ENCODE peak calls at places on chromosomes 13 and 19, in five cellular contexts. K, C, O, R and V are unnamed samples. For H3K4me1, the result is how much of the 10 kb centered on the place peaks cover.

GRCh38 chr13:94176576-94176975 is 302.9 kb downstream of the DCT start:
- DNase-seq in O (no peak), K (no peak), R (no peak), C (no peak), V (no peak)

GRCh38 chr19:48718711-48719231 is 754 bp downstream of the MAMSTR start:
- DNase-seq in O (no peak), K (no peak), R (no peak), C (no peak), V (no peak)

GRCh38 chr13:37306778-37307544 is 201.5 kb upstream of the CSNK1A1L start:
- DNase-seq in C (no peak), O (no peak), R (no peak), K (no peak), V (no peak)

GRCh38 chr19:51354103-51354741 is 12.0 kb downstream of the ETFB start:
- DNase-seq in K (no peak), C (no peak), R (no peak), O (no peak), V (no peak)

GRCh38 chr19:39341122-39341719 is 1.0 kb upstream of the SAMD4B start:
- DNase-seq in O (no peak), C (peak), R (peak), K (no peak), V (peak)

GRCh38 chr19:13505164-13505695 is 1.0 kb downstream of the CACNA1A start:
- DNase-seq in C (no peak), R (no peak), O (no peak), K (no peak), V (no peak)

GRCh38 chr13:38582133-38582532 is 104.7 kb upstream of the FREM2 start:
- DNase-seq in K (peak), R (peak), C (no peak), O (no peak), V (no peak)

GRCh38 chr13:95233026-95233635 is 68.1 kb downstream of the ABCC4 start:
- DNase-seq in K (no peak), R (no peak), C (no peak), O (no peak), V (no peak)

GRCh38 chr19:11673608-11674041 is 65.1 kb downstream of the ZNF823 start:
- DNase-seq in O (peak), R (peak), C (peak), K (peak), V (peak)

DNA sequence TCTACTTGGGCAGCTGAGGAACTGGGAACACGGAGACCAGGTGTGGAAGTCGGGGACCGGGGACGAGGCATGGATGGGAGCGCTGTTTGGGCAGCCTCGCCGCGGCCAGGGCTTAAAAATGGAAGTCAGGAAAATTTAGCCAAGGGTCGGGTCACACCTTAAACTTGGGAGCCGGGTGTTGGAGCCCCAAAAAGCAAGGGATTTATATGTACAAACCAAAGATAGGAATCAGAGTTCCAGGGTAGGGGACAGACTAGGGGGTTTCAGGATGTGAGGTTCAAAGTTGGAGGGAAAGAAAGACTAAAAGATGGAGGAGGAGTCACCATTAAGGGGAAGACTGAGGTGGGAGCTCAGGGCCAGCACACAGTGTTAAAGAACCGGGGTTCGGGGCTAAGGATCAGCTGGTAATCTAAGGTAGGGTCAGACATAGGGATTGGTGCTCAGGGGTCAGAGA is 530 bp downstream of the FOXA3 start:
- DNase-seq in R (no peak), O (peak), K (no peak), C (no peak), V (no peak)
- H3K4me3 ChIP-seq in R (peak), O (peak), K (no peak), C (peak), V (peak)

DNA sequence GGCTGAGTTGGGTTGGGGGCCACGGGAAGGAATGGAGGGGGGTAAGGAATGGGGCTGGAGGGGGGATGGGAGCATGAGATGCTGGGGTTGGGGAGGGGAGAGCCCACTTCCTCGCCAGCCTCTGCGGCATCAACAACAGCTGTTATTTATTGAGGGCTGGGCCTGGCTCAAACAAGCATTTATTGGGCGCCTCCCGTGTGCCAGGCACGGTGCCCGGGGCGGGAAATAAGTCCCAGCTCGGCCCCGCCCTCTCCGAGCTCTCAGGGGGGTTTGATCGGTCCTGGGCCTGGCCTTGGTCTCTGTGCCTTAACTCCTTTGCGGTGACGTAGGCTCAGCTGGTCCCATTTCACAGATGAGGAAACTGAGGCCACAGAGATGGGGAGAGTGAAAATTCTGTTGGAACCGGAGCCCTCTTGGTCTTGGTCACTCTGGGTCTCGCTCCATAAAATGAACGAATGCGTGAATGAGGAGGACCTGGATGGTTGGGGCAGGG is 922 bp upstream of the ADAMTS10 start:
- DNase-seq in C (peak), K (no peak), O (no peak), R (peak), V (no peak)
- H3K27ac ChIP-seq in C (peak), K (peak), O (no peak), R (no peak), V (peak)

DNA sequence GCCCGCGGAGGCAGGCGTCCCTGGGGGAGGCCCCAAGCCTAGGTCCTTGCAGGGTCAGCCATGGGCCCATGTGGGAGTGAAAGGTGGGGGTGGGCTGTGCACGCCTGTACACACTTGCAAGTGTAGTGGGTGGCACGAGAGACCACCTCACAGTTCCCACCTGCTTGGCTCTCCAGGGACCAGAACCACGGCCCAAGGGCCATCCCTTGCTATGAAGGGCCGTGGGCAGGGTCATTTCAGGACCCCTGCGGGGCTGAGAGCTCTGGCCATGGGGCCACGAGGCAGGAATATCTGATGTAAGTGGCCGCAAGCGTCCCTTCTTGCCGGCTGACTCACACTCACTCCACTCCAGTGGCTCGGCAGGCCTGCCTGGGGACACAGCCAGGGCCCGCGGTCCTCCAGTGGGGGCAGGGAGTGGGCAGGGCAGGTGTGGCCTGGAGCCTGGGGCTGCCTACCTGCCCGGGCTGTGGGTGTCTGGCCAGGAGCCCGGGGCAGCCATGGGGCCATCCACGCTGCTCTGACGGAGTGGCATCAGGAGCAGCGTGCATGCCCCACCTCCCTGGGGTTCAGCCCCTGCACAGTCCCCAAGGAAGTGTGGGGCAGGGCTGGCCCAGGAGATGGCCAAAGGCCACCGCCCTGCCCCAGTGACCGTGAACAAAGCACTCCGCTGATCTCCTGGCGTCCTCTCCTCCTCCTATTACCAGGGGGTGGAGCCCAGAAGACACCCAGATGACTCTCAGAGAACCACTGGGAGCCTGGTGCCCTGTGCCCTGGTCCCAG is 8.6 kb upstream of the MKNK2 start:
- DNase-seq in C (peak), O (peak), K (no peak), R (peak), V (no peak)
- H3K4me1 ChIP-seq in C (under half), O (under half), K (half or more), R (under half), V (half or more)

GRCh38 chr19:5972355-5972731 is 5.6 kb downstream of the RANBP3 start:
- DNase-seq in O (peak), C (no peak), K (no peak), R (no peak), V (no peak)
- H3K4me3 ChIP-seq in O (no peak), C (no peak), K (no peak), R (no peak), V (no peak)

DNA sequence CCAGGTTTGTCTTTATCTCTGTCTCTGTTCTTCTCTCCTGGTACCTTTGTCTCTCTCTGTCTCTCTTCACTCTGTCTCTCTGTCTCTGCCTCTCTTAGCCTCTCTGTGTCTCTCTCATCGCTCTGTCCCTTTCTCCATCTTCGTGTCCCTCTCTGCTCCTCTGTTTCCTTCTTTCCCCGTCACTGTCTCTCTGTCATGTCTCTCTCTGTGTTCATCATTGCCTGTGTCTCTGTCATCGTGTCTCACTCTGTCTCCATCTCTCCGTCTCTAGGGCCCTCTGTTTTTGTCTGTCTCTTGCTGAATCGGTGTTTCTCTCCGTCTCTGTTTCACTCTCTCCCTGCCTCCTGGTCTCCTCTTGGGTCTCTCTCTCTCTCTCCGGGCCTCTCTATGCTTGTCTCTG is 2.9 kb upstream of the KCNN4 start:
- DNase-seq in K (no peak), R (no peak), C (no peak), O (no peak), V (no peak)
- H3K27ac ChIP-seq in K (no peak), R (peak), C (no peak), O (no peak), V (no peak)

GRCh38 chr13:42973581-42973980 is 18.5 kb downstream of the EPSTI1 start:
- DNase-seq in R (no peak), K (no peak), O (no peak), C (no peak), V (no peak)
- H3K4me1 ChIP-seq in R (under half), K (under half), O (under half), C (under half), V (under half)

GRCh38 chr19:33797821-33798633 is 1.4 kb downstream of the KCTD15 start:
- DNase-seq in K (no peak), O (peak), R (peak), C (peak), V (peak)

GRCh38 chr19:33795370-33796163 is 1.1 kb upstream of the KCTD15 start:
- DNase-seq in K (peak), C (peak), O (peak), R (peak), V (peak)

GRCh38 chr19:33798701-33799111 is 2.0 kb downstream of the KCTD15 start:
- DNase-seq in O (no peak), K (no peak), C (no peak), R (no peak), V (no peak)

GRCh38 chr19:33796164-33797100 is at the start of gene KCTD15:
- DNase-seq in C (peak), K (no peak), R (peak), O (peak), V (peak)

DNA sequence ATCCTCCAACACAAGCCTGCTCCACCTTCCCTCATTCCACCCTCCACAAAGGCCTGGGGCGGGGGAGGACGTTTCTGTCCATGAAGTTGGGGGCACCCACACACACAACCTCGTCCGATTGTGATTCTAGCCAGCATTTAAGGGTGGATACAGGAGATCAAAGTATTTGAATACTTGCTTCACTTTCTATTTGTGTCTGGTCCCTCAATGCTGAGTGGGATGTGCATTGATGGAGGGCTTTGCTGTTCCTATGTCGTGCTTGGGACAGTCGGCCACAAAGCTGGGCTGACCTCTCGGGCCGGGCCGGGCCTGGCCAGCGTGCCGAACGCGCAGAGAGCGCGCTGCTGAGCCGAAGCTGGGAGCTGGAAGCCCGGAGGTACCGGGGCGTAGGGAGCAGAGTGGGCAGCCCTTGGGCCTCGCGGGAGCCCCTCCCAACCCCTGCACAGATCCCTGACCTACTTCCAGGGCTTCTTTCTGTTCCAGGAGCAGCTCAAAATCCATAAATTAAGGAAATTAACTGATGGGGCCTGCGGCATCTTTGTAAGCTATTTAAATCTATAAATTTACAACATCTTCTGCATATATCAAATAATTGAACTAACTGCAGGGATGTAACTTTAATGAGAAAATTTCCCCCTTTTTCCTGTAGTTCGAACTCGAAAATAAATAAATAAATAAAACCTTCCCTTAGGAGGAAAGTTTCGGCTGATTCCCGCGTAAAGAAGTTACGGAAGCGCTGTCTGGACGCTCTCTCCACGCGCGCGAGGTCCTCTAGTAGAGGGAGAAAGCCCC is 1.9 kb upstream of the KCTD15 start:
- DNase-seq in O (peak), K (no peak), C (peak), R (no peak), V (peak)
- H3K4me3 ChIP-seq in O (peak), K (peak), C (peak), R (peak), V (peak)

GRCh38 chr19:17527326-17527725 is 15.9 kb downstream of the PGLS start:
- DNase-seq in O (no peak), K (no peak), C (no peak), R (no peak), V (no peak)
- H3K27ac ChIP-seq in O (no peak), K (no peak), C (no peak), R (no peak), V (no peak)

GRCh38 chr19:43675906-43676305 is 5.9 kb upstream of the PLAUR start:
- DNase-seq in C (no peak), R (no peak), K (no peak), O (no peak), V (no peak)

GRCh38 chr19:43673702-43674629 is 4.0 kb upstream of the PLAUR start:
- DNase-seq in O (no peak), C (no peak), K (no peak), R (no peak), V (no peak)

GRCh38 chr19:43678512-43678911 is 8.5 kb upstream of the PLAUR start:
- DNase-seq in K (no peak), C (no peak), O (no peak), R (no peak), V (no peak)

GRCh38 chr19:43674630-43674982 is 4.6 kb upstream of the PLAUR start:
- DNase-seq in K (no peak), O (no peak), R (no peak), C (no peak), V (no peak)

DNA sequence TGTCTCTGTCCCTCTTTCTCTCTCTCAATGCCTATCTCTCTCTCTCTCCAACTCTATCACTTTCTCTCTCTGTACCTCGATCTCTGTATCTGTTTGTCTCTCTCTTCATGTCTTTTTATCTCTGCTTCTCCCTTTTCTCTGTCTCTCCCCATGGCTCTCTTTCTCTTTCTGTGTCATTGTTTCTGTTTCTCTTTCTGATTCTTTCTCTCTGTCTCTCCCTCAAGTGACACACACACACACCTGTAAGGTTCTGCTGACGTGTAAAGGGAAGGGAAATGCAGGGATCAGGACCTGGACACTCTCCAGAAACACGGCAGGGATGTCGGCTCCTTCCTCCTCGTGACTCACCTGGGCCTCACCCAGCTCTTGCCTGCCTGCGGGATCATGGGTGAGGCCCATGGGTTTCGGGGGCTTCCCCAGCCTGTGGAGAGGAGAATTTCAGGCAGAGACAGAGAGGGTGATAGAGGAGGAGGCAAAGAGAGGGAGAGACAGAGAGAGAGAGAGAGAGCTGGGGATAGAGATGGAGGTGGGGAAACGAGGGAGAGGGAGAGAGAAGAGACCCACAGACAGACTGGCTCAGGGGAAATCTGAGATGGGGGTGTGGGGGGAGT is 5.4 kb upstream of the PLAUR start:
- DNase-seq in R (peak), C (no peak), K (no peak), O (no peak), V (no peak)
- H3K4me1 ChIP-seq in R (under half), C (under half), K (under half), O (under half), V (under half)

DNA sequence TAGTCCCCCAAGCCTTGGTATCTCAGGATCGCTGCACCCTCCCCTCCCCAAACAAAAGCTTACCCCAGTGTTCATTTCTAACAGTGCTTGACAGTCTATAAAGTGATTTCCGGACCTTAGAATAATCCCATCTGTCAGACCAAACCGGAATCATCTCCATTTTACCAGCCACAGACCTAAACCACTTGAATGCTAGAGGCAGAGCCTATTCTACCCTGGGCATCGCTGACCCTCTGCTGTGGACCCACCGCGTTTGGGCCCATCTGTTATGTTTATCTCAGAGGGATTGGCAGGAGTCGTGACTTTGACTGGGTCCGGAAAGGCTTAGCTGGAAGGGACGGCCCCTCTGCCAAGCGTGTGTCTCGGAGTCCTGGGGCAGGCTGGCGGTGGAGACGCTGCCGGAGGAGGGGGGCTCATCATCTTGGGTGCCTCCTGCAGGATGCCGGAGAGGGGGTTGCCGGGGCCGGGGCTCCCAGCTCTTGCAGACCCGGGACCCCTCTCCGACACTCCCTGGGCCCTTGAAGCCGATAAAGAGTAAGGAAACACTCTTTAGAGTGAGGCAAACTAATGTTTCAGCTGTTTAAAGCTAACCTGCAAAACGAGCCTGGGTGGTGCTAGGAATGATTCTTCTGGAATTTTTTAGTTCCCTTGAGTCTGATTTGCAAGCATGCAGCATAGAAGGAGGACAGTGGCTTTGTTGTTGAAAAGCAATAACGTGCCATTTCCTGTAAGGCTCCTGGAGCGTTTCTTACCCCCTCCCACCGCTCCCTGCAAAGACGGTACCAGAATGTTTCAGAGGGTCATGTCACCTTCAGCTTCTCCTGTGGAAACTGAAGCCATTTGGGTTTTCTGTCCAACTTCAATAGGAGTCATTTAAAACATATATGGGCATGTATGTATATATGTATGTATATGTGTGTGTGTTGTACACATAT is 1.3 kb downstream of the SLC25A42 start:
- DNase-seq in O (peak), C (no peak), K (no peak), R (peak), V (no peak)
- H3K4me3 ChIP-seq in O (peak), C (peak), K (peak), R (peak), V (peak)